ENCODE peak calls at places on chromosomes 16 and 17, in eight cellular contexts. One of them, this sample, is unnamed. For H3K27me3 and H3K36me3, the result is how much of the 10 kb centered on the place peaks cover.

GRCh38 chr16:61074324-61074723 is 961.9 kb downstream of the CDH8 start:
- DNase-seq in astrocyte: no peak
- DNase-seq in heart left ventricle: no peak
- DNase-seq in hepatocyte: no peak
- DNase-seq in esophagus squamous epithelium: no peak
- DNase-seq in small intestine: no peak
- DNase-seq in PC-3: no peak
- DNase-seq in endothelial cell of umbilical vein: no peak
- DNase-seq in this sample: no peak

GRCh38 chr17:2814499-2815341 is 18.5 kb downstream of the RAP1GAP2 start:
- DNase-seq in astrocyte: no peak
- DNase-seq in heart left ventricle: no peak
- DNase-seq in hepatocyte: no peak
- DNase-seq in esophagus squamous epithelium: no peak
- DNase-seq in small intestine: peak
- DNase-seq in PC-3: peak
- DNase-seq in endothelial cell of umbilical vein: no peak
- DNase-seq in this sample: no peak

GRCh38 chr16:80346160-80346632 is 194.6 kb upstream of the DYNLRB2 start:
- DNase-seq in astrocyte: no peak
- DNase-seq in heart left ventricle: no peak
- DNase-seq in hepatocyte: no peak
- DNase-seq in esophagus squamous epithelium: no peak
- DNase-seq in small intestine: no peak
- DNase-seq in PC-3: no peak
- DNase-seq in endothelial cell of umbilical vein: no peak
- DNase-seq in this sample: no peak

GRCh38 chr17:40180694-40181093 is 3.4 kb downstream of the RAPGEFL1 start:
- DNase-seq in astrocyte: no peak
- DNase-seq in heart left ventricle: no peak
- DNase-seq in hepatocyte: no peak
- DNase-seq in esophagus squamous epithelium: no peak
- DNase-seq in small intestine: peak
- DNase-seq in PC-3: no peak
- DNase-seq in endothelial cell of umbilical vein: no peak
- DNase-seq in this sample: no peak

GRCh38 chr16:83015871-83016270 is 389.1 kb downstream of the CDH13 start:
- DNase-seq in astrocyte: no peak
- DNase-seq in heart left ventricle: no peak
- DNase-seq in hepatocyte: no peak
- DNase-seq in esophagus squamous epithelium: no peak
- DNase-seq in small intestine: no peak
- DNase-seq in PC-3: no peak
- DNase-seq in endothelial cell of umbilical vein: no peak
- DNase-seq in this sample: no peak

GRCh38 chr16:8537691-8538342 is 52.5 kb downstream of the TMEM114 start:
- DNase-seq in astrocyte: no peak
- DNase-seq in heart left ventricle: no peak
- DNase-seq in hepatocyte: peak
- DNase-seq in esophagus squamous epithelium: no peak
- DNase-seq in small intestine: peak
- DNase-seq in PC-3: no peak
- DNase-seq in endothelial cell of umbilical vein: no peak
- DNase-seq in this sample: no peak

GRCh38 chr16:29898786-29899515 is 399 bp downstream of the SEZ6L2 start:
- DNase-seq in astrocyte: peak
- DNase-seq in heart left ventricle: no peak
- DNase-seq in hepatocyte: peak
- DNase-seq in esophagus squamous epithelium: no peak
- DNase-seq in small intestine: no peak
- DNase-seq in PC-3: no peak
- DNase-seq in endothelial cell of umbilical vein: no peak
- DNase-seq in this sample: peak

GRCh38 chr17:29560306-29560705 is 6.5 kb downstream of the ABHD15 start:
- DNase-seq in astrocyte: no peak
- DNase-seq in heart left ventricle: no peak
- DNase-seq in hepatocyte: no peak
- DNase-seq in esophagus squamous epithelium: no peak
- DNase-seq in small intestine: no peak
- DNase-seq in PC-3: no peak
- DNase-seq in endothelial cell of umbilical vein: no peak
- DNase-seq in this sample: no peak

DNA sequence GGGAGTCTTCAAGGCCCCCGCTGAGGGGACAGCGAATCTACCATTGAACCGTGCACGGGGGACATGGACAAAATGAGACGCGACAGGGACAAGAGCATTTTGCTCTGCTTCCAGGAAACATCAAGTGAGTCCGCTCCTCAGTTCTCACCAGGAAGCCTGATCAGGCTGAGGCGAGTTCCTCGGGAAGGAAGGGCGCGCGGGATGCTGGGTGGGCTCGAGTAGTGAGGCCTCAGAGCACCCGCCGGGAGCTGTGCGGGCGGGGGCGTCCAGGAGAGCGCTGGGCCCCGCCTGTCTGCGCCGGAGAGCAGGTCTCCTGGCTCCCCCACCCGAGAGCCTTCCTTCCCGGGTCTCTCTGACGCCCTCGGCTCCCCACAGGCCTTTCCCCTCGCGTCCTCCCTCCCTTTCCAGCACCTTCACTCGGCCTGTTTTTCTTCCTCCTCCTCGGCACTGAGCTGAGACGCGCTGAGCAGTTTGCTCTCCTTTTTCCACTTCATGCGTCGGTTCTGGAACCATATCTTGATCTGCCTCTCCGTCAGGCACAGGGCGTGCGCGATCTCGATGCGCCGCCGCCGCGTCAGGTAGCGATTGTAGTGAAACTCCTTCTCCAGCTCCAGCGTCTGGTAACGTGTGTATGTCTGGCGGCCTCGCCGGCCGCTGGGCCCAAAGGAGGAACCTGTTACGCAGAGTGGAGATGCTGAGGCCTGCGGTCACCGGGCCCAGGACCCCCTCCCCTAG is 2.6 kb upstream of the HOXB5 start:
- DNase-seq in astrocyte: no peak
- DNase-seq in heart left ventricle: no peak
- DNase-seq in hepatocyte: peak
- DNase-seq in esophagus squamous epithelium: no peak
- DNase-seq in small intestine: no peak
- DNase-seq in PC-3: no peak
- DNase-seq in endothelial cell of umbilical vein: no peak
- DNase-seq in this sample: peak
- H3K27me3 ChIP-seq in astrocyte: half or more
- H3K27me3 ChIP-seq in heart left ventricle: half or more
- H3K27me3 ChIP-seq in hepatocyte: half or more
- H3K27me3 ChIP-seq in esophagus squamous epithelium: under half
- H3K27me3 ChIP-seq in small intestine: under half
- H3K27me3 ChIP-seq in PC-3: under half
- H3K27me3 ChIP-seq in endothelial cell of umbilical vein: under half
- H3K27me3 ChIP-seq in this sample: half or more

GRCh38 chr17:80171681-80172080 is 1.9 kb downstream of the CARD14 start:
- DNase-seq in astrocyte: no peak
- DNase-seq in heart left ventricle: no peak
- DNase-seq in hepatocyte: no peak
- DNase-seq in esophagus squamous epithelium: no peak
- DNase-seq in small intestine: no peak
- DNase-seq in PC-3: no peak
- DNase-seq in endothelial cell of umbilical vein: no peak
- DNase-seq in this sample: no peak

GRCh38 chr17:80168371-80168770 is 1.5 kb upstream of the CARD14 start:
- DNase-seq in astrocyte: no peak
- DNase-seq in heart left ventricle: no peak
- DNase-seq in hepatocyte: peak
- DNase-seq in esophagus squamous epithelium: no peak
- DNase-seq in small intestine: no peak
- DNase-seq in PC-3: no peak
- DNase-seq in endothelial cell of umbilical vein: no peak
- DNase-seq in this sample: no peak

GRCh38 chr17:80166446-80166845 is 3.4 kb upstream of the CARD14 start:
- DNase-seq in astrocyte: no peak
- DNase-seq in heart left ventricle: no peak
- DNase-seq in hepatocyte: peak
- DNase-seq in esophagus squamous epithelium: no peak
- DNase-seq in small intestine: no peak
- DNase-seq in PC-3: peak
- DNase-seq in endothelial cell of umbilical vein: no peak
- DNase-seq in this sample: no peak

GRCh38 chr17:80169784-80170500 is at the start of gene CARD14:
- DNase-seq in astrocyte: no peak
- DNase-seq in heart left ventricle: no peak
- DNase-seq in hepatocyte: peak
- DNase-seq in esophagus squamous epithelium: no peak
- DNase-seq in small intestine: no peak
- DNase-seq in PC-3: peak
- DNase-seq in endothelial cell of umbilical vein: no peak
- DNase-seq in this sample: peak

DNA sequence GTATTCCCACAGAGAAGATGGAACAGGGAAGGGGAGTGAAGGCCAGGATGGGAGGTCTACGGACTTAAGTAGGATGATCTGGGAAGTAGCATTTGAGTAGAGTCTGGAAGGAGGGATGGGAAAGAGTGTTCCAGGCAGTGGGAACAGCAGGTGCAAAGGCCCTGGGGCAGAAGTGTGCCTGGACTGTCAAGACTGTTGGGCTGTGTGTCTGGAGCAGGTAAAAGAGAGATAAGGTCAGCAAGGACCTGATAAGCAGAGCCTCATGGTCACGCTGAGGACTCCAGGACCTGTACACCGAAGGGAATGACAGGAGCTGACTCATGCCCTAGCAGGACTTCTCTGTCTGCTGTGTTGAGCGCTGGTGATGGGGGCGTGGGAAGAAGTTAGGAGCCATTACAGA is 723 bp upstream of the CARD14 start:
- DNase-seq in astrocyte: no peak
- DNase-seq in heart left ventricle: no peak
- DNase-seq in hepatocyte: no peak
- DNase-seq in esophagus squamous epithelium: no peak
- DNase-seq in small intestine: no peak
- DNase-seq in PC-3: no peak
- DNase-seq in endothelial cell of umbilical vein: no peak
- DNase-seq in this sample: no peak
- H3K36me3 ChIP-seq in astrocyte: under half
- H3K36me3 ChIP-seq in heart left ventricle: under half
- H3K36me3 ChIP-seq in hepatocyte: under half
- H3K36me3 ChIP-seq in esophagus squamous epithelium: under half
- H3K36me3 ChIP-seq in small intestine: under half
- H3K36me3 ChIP-seq in PC-3: under half
- H3K36me3 ChIP-seq in endothelial cell of umbilical vein: under half
- H3K36me3 ChIP-seq in this sample: under half

GRCh38 chr17:17836250-17836817 is 452 bp downstream of the SREBF1 start:
- DNase-seq in astrocyte: peak
- DNase-seq in heart left ventricle: peak
- DNase-seq in hepatocyte: peak
- DNase-seq in esophagus squamous epithelium: peak
- DNase-seq in small intestine: peak
- DNase-seq in PC-3: peak
- DNase-seq in endothelial cell of umbilical vein: peak
- DNase-seq in this sample: peak

GRCh38 chr17:17836818-17837379 is at the start of gene SREBF1:
- DNase-seq in astrocyte: no peak
- DNase-seq in heart left ventricle: peak
- DNase-seq in hepatocyte: peak
- DNase-seq in esophagus squamous epithelium: no peak
- DNase-seq in small intestine: peak
- DNase-seq in PC-3: peak
- DNase-seq in endothelial cell of umbilical vein: peak
- DNase-seq in this sample: peak

GRCh38 chr17:17834974-17835373 is 1.8 kb downstream of the SREBF1 start:
- DNase-seq in astrocyte: no peak
- DNase-seq in heart left ventricle: no peak
- DNase-seq in hepatocyte: no peak
- DNase-seq in esophagus squamous epithelium: no peak
- DNase-seq in small intestine: peak
- DNase-seq in PC-3: no peak
- DNase-seq in endothelial cell of umbilical vein: no peak
- DNase-seq in this sample: no peak

GRCh38 chr17:17837380-17837821 is 615 bp upstream of the SREBF1 start:
- DNase-seq in astrocyte: peak
- DNase-seq in heart left ventricle: peak
- DNase-seq in hepatocyte: peak
- DNase-seq in esophagus squamous epithelium: no peak
- DNase-seq in small intestine: peak
- DNase-seq in PC-3: peak
- DNase-seq in endothelial cell of umbilical vein: peak
- DNase-seq in this sample: no peak

DNA sequence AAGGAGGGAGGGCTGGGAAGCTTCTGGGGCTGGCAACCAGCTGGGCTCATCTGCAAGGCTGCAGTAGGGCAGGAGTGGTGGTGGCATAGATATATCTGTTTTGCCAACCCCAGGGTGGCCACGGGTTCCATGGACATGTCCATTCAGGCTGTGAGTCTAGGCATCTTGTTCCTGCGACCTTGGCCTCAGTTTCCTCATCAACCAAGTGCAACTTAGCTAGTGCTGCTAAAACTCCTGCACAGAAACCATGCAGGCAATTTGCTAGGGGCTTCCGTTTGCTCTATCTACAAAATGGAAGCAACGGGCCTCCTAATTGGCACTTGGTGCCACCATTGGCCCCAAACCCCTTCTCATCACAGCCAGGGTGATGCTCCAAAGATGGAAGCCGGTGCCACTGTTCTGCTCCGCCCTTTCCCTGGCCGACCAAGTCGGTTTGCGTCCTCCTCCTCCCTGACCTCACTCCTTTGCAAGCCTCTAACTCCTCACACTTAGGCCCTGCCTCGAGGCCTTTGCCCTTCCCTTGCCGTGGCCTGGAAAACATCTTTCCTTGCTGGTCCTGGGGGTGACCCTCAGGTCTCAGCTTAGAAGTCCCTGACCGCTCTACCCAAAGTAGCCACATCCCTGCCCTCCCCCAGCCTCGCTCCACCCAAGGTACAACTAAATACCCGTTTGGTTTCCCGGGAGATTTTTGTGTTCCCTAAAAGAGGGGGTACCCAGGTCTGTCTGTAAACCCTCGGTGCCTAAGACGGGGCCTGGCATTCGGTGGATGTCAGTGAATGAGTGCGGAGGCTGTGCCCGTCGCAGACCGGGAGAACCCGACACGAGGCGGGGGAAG is 1.2 kb downstream of the SREBF1 start:
- DNase-seq in astrocyte: no peak
- DNase-seq in heart left ventricle: no peak
- DNase-seq in hepatocyte: no peak
- DNase-seq in esophagus squamous epithelium: no peak
- DNase-seq in small intestine: no peak
- DNase-seq in PC-3: no peak
- DNase-seq in endothelial cell of umbilical vein: no peak
- DNase-seq in this sample: no peak
- H3K4me3 ChIP-seq in astrocyte: peak
- H3K4me3 ChIP-seq in heart left ventricle: peak
- H3K4me3 ChIP-seq in hepatocyte: peak
- H3K4me3 ChIP-seq in esophagus squamous epithelium: peak
- H3K4me3 ChIP-seq in small intestine: no peak
- H3K4me3 ChIP-seq in PC-3: peak
- H3K4me3 ChIP-seq in endothelial cell of umbilical vein: peak
- H3K4me3 ChIP-seq in this sample: peak

GRCh38 chr17:79520134-79520892 is 90.5 kb downstream of the RBFOX3 start:
- DNase-seq in astrocyte: no peak
- DNase-seq in heart left ventricle: no peak
- DNase-seq in hepatocyte: no peak
- DNase-seq in esophagus squamous epithelium: no peak
- DNase-seq in small intestine: no peak
- DNase-seq in PC-3: no peak
- DNase-seq in endothelial cell of umbilical vein: no peak
- DNase-seq in this sample: no peak
- H3K27me3 ChIP-seq in astrocyte: under half
- H3K27me3 ChIP-seq in heart left ventricle: half or more
- H3K27me3 ChIP-seq in hepatocyte: under half
- H3K27me3 ChIP-seq in esophagus squamous epithelium: under half
- H3K27me3 ChIP-seq in small intestine: under half
- H3K27me3 ChIP-seq in PC-3: half or more
- H3K27me3 ChIP-seq in endothelial cell of umbilical vein: under half
- H3K27me3 ChIP-seq in this sample: under half

This sample was measured in H7.